ENCODE peak calls at places on chromosome 7, in nine cellular contexts. P is neural progenitor cell, U is transverse colon, I is breast epithelium, L is heart right ventricle, O is PC-3, E is left lung, D is aorta, M is heart left ventricle. G is an unnamed sample.

GRCh38 chr7:151518105-151518780 is 1.5 kb downstream of the RHEB start:
- DNase-seq in P (peak; percentile 37), U (peak; percentile 75), I (peak; percentile 50), L (peak; percentile 37), O (peak; percentile 65), E (peak; percentile 80), D (no peak), M (peak; percentile 59), G (peak; percentile 29)

GRCh38 chr7:74027683-74028320 is at the start of gene ELN:
- DNase-seq in P (peak; percentile 56), U (peak; percentile 63), I (peak; percentile 66), L (peak; percentile 89), O (no peak), E (peak; percentile 80), D (peak; percentile 95), M (peak; percentile 87), G (no peak)

GRCh38 chr7:30887464-30887872 is 24.2 kb upstream of the AQP1 start:
- DNase-seq in P (peak; percentile 29), U (no peak), I (no peak), L (no peak), O (no peak), E (peak; percentile 73), D (no peak), M (no peak), G (no peak)

GRCh38 chr7:33336820-33337219 is 207.5 kb downstream of the BBS9 start:
- DNase-seq in P (no peak), U (no peak), I (no peak), L (no peak), O (no peak), E (no peak), D (no peak), M (no peak), G (no peak)

GRCh38 chr7:45068236-45069023 is 20.3 kb downstream of the NACAD start:
- DNase-seq in P (no peak), U (peak; percentile 17), I (no peak), L (no peak), O (no peak), E (no peak), D (peak; percentile 42), M (no peak), G (no peak)

GRCh38 chr7:54788664-54789063 is 29.7 kb upstream of the SEC61G start:
- DNase-seq in P (peak; percentile 68), U (peak; percentile 20), I (no peak), L (no peak), O (peak; percentile 95), E (no peak), D (no peak), M (no peak), G (peak; percentile 87)

GRCh38 chr7:132742152-132742551 is 165.9 kb upstream of the PLXNA4 start:
- DNase-seq in P (no peak), U (no peak), I (no peak), L (peak; percentile 21), O (peak; percentile 38), E (no peak), D (no peak), M (peak; percentile 44), G (peak; percentile 99)

GRCh38 chr7:27943261-27943660 is 203.3 kb downstream of the TAX1BP1 start:
- DNase-seq in P (no peak), U (no peak), I (no peak), L (no peak), O (no peak), E (no peak), D (no peak), M (no peak), G (no peak)

GRCh38 chr7:30912986-30913671 is 1.5 kb downstream of the AQP1 start:
- DNase-seq in P (no peak), U (no peak), I (no peak), L (peak; percentile 16), O (no peak), E (peak; percentile 68), D (no peak), M (no peak), G (no peak)

GRCh38 chr7:70239930-70240329 is 641.7 kb downstream of the AUTS2 start:
- DNase-seq in P (peak; percentile 21), U (no peak), I (no peak), L (no peak), O (no peak), E (no peak), D (no peak), M (no peak), G (no peak)

GRCh38 chr7:157490465-157490912 is 153.7 kb downstream of the DNAJB6 start:
- DNase-seq in P (no peak), U (no peak), I (no peak), L (no peak), O (peak; percentile 95), E (peak; percentile 45), D (peak; percentile 40), M (peak; percentile 16), G (peak; percentile 96)

GRCh38 chr7:17506090-17506489 is 207.6 kb downstream of the AHR start:
- DNase-seq in P (no peak), U (peak; percentile 29), I (no peak), L (no peak), O (peak; percentile 46), E (no peak), D (no peak), M (no peak), G (no peak)

GRCh38 chr7:149883452-149883861 is 9.7 kb downstream of the ATP6V0E2 start:
- DNase-seq in P (peak; percentile 84), U (peak; percentile 63), I (no peak), L (peak; percentile 55), O (peak; percentile 47), E (no peak), D (peak; percentile 88), M (peak; percentile 60), G (peak; percentile 48)

GRCh38 chr7:53521638-53522184 is 486.3 kb downstream of the POM121L12 start:
- DNase-seq in P (no peak), U (no peak), I (no peak), L (no peak), O (no peak), E (no peak), D (no peak), M (no peak), G (no peak)

GRCh38 chr7:69803699-69804516 is 205.6 kb downstream of the AUTS2 start:
- DNase-seq in P (no peak), U (no peak), I (no peak), L (no peak), O (no peak), E (no peak), D (no peak), M (no peak), G (no peak)

GRCh38 chr7:15891151-15891842 is 204.8 kb upstream of the MEOX2 start:
- DNase-seq in P (no peak), U (no peak), I (no peak), L (no peak), O (peak; percentile 26), E (no peak), D (no peak), M (no peak), G (peak; percentile 11)

GRCh38 chr7:112201421-112201820 is 4.8 kb downstream of the DOCK4 start:
- DNase-seq in P (no peak), U (no peak), I (no peak), L (no peak), O (peak; percentile 64), E (no peak), D (no peak), M (no peak), G (peak; percentile 57)

GRCh38 chr7:33774762-33775523 is 130.4 kb upstream of the BMPER start:
- DNase-seq in P (no peak), U (peak; percentile 20), I (no peak), L (no peak), O (peak; percentile 7), E (no peak), D (no peak), M (peak; percentile 31), G (peak; percentile 93)

GRCh38 chr7:144391823-144392255 is 11.7 kb downstream of the NOBOX start:
- DNase-seq in P (peak; percentile 69), U (no peak), I (no peak), L (no peak), O (peak; percentile 74), E (no peak), D (no peak), M (no peak), G (peak; percentile 46)

GRCh38 chr7:107125475-107125874 is 43.3 kb upstream of the HBP1 start:
- DNase-seq in P (no peak), U (no peak), I (no peak), L (no peak), O (no peak), E (no peak), D (no peak), M (no peak), G (no peak)

DNA sequence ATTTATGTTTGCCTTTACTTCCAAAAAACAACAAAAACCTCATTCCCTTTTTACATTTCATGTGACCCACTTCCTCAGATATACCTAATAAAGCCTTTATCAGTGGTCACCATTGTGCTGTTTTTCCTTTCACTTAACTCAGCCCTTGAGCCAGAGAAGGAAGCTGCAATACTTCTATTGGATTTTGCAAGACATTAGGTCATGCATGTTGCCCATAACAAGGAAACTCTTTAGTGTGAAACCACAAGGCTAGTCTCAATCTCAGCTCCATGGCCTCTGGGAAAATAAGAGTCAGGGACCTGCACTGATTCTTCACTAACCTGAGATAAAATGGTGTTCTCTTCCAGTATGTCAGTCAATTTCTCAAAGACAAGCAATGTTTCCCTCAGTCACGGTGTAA is 27.8 kb downstream of the STEAP4 start:
- DNase-seq in P (no peak), U (no peak), I (peak; percentile 25), L (no peak), O (no peak), E (no peak), D (no peak), M (no peak), G (no peak)
- H3K4me3 ChIP-seq in P (no peak overlapping the region), U (no peak overlapping the region), I (no peak overlapping the region), L (no peak overlapping the region), O (no peak overlapping the region), E (no peak overlapping the region), D (no peak overlapping the region), M (no peak overlapping the region), G (no peak overlapping the region)

DNA sequence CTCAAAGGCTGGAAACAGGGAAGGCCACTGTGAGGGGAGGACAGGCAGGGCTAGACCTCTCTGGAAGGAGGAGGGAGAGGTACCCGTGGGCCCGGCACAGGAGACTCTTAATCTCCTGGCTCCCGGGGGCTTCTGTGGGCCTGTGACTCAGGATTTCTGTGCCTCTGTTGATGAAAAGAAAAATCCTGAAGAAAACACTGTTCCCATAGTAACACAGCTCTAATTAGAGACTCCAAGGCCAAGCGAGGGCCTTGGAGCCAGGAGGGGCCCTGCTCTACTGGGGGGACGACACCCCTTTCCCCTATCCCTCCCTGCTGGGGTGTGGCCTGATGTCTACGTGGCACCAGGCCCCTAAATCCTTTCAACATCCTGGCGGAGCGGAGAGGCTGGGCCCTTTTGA is 174.1 kb upstream of the TNRC18 start:
- DNase-seq in P (peak; percentile 28), U (no peak), I (no peak), L (no peak), O (no peak), E (no peak), D (no peak), M (no peak), G (peak; percentile 18)
- H3K27ac ChIP-seq in P (no peak overlapping the region), U (no peak overlapping the region), I (peak overlapping the region; percentile 41), L (no peak overlapping the region), O (no peak overlapping the region), E (peak overlapping the region; percentile 37), D (no peak overlapping the region), M (no peak overlapping the region), G (peak overlapping the region; percentile 52)

GRCh38 chr7:727806-728460 is 852 bp upstream of the PRKAR1B start:
- DNase-seq in P (peak; percentile 30), U (no peak), I (no peak), L (no peak), O (peak; percentile 6), E (peak; percentile 20), D (no peak), M (no peak), G (no peak)
- H3K4me3 ChIP-seq in P (peak overlapping the region; percentile 96), U (no peak overlapping the region), I (peak overlapping the region; percentile 96), L (peak overlapping the region; percentile 67), O (peak overlapping the region; percentile 77), E (peak overlapping the region; percentile 73), D (no peak overlapping the region), M (peak overlapping the region; percentile 7), G (peak overlapping the region; percentile 60)

GRCh38 chr7:85564861-85565630 is 378.2 kb upstream of the SEMA3D start:
- DNase-seq in P (no peak), U (no peak), I (no peak), L (no peak), O (peak; percentile 12), E (no peak), D (no peak), M (no peak), G (peak; percentile 11)
- H3K27ac ChIP-seq in P (no peak overlapping the region), U (no peak overlapping the region), I (no peak overlapping the region), L (no peak overlapping the region), O (no peak overlapping the region), E (no peak overlapping the region), D (no peak overlapping the region), M (no peak overlapping the region), G (no peak overlapping the region)

G was measured in brain microvascular endothelial cell.